ENCODE peak calls at places on chromosomes 11 and 22, in five cellular contexts. One of them, this sample, is unnamed.

GRCh38 chr22:42562282-42562681 is 8.5 kb downstream of the SERHL2 start:
- DNase-seq in kidney: no peak
- DNase-seq in colonic mucosa: peak; percentile 40
- DNase-seq in IMR-90: no peak
- DNase-seq in Panc1: no peak
- DNase-seq in this sample: no peak

GRCh38 chr22:25908212-25908611 is 166.2 kb downstream of the MYO18B start:
- DNase-seq in colonic mucosa: no peak
- DNase-seq in IMR-90: no peak
- DNase-seq in Panc1: no peak
- DNase-seq in kidney: no peak
- DNase-seq in this sample: no peak

GRCh38 chr11:65116370-65117205 is 913 bp downstream of the ZNHIT2 start:
- DNase-seq in IMR-90: peak; percentile 72
- DNase-seq in Panc1: no peak
- DNase-seq in colonic mucosa: peak; percentile 35
- DNase-seq in kidney: peak; percentile 88
- DNase-seq in this sample: peak; percentile 91

GRCh38 chr11:32002311-32002710 is 88.6 kb upstream of the RCN1 start:
- DNase-seq in kidney: no peak
- DNase-seq in Panc1: no peak
- DNase-seq in IMR-90: no peak
- DNase-seq in colonic mucosa: no peak
- DNase-seq in this sample: no peak

GRCh38 chr11:19644316-19644715 is 68.3 kb upstream of the NAV2 start:
- DNase-seq in kidney: no peak
- DNase-seq in IMR-90: no peak
- DNase-seq in colonic mucosa: no peak
- DNase-seq in Panc1: no peak
- DNase-seq in this sample: no peak

GRCh38 chr11:69134957-69135356 is 20.8 kb upstream of the SMIM38 start:
- DNase-seq in IMR-90: no peak
- DNase-seq in kidney: peak; percentile 39
- DNase-seq in Panc1: no peak
- DNase-seq in colonic mucosa: no peak
- DNase-seq in this sample: no peak

GRCh38 chr22:29753808-29754657 is 12.8 kb downstream of the ZMAT5 start:
- DNase-seq in Panc1: no peak
- DNase-seq in colonic mucosa: no peak
- DNase-seq in kidney: no peak
- DNase-seq in IMR-90: no peak
- DNase-seq in this sample: no peak

GRCh38 chr11:46452918-46453517 is 61.4 kb upstream of the CHRM4 start:
- DNase-seq in kidney: no peak
- DNase-seq in IMR-90: no peak
- DNase-seq in Panc1: no peak
- DNase-seq in colonic mucosa: no peak
- DNase-seq in this sample: no peak

GRCh38 chr22:45291931-45292290 is 7.2 kb downstream of the UPK3A start:
- DNase-seq in colonic mucosa: no peak
- DNase-seq in kidney: no peak
- DNase-seq in Panc1: no peak
- DNase-seq in IMR-90: no peak
- DNase-seq in this sample: no peak

GRCh38 chr11:28674432-28675076 is 566.4 kb downstream of the METTL15 start:
- DNase-seq in IMR-90: peak; percentile 67
- DNase-seq in kidney: peak; percentile 37
- DNase-seq in colonic mucosa: no peak
- DNase-seq in Panc1: no peak
- DNase-seq in this sample: no peak

GRCh38 chr11:128323381-128323780 is 264.0 kb downstream of the ETS1 start:
- DNase-seq in IMR-90: peak; percentile 48
- DNase-seq in colonic mucosa: no peak
- DNase-seq in kidney: no peak
- DNase-seq in Panc1: no peak
- DNase-seq in this sample: no peak

GRCh38 chr11:28420099-28420498 is 311.9 kb downstream of the METTL15 start:
- DNase-seq in Panc1: no peak
- DNase-seq in colonic mucosa: no peak
- DNase-seq in kidney: no peak
- DNase-seq in IMR-90: no peak
- DNase-seq in this sample: no peak

DNA sequence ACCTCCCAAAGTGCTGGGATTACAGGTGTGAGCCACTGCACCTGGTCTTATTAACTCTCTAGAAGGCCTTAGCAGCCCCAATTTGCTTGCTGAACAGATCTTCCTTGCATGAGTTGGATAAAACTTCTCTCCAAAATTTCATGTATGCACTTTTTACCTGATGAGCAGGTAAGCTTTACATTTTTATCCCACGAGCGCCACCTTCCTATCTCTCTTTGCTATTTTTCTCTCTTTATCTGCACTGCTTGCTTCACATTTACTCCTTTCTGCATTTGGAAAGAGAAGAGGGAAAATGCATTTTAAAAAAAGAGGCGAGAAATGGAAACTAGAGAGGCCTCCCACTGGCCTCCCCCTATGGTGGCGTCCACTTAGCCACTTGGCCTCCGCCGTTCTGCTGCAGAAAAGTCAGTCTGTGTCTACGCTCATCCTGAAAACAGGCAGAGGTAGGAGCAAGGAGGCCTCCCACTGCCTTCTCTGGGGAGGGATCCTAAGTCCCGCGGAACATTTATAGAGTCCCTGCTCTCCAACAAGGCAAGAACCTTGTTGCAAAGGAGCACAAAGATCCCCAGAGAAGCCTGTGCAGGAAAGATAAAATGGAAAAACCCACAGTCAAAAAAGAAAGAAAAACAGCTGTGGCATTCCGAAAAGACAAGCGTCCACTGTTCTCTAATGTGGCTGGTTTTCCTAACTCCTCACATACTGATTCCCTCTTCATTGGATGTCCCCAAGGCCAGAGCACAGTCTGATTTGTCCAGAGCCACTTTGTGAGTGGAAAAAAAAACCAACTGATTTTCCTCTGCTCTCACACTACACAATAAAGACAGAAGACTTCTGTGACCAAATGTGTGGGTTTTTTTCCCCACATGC is 62.2 kb upstream of the INCENP start:
- DNase-seq in Panc1: no peak
- DNase-seq in colonic mucosa: no peak
- DNase-seq in IMR-90: no peak
- DNase-seq in kidney: no peak
- DNase-seq in this sample: no peak
- TF ChIP-seq CTCF in Panc1: no peak
- TF ChIP-seq CTCF in colonic mucosa: peak; percentile 31
- TF ChIP-seq CTCF in IMR-90: no peak
- TF ChIP-seq CTCF in kidney: peak; percentile 5
- TF ChIP-seq CTCF in this sample: peak; percentile 52

GRCh38 chr11:126498281-126498680 is 142.8 kb downstream of the ST3GAL4 start:
- DNase-seq in colonic mucosa: no peak
- DNase-seq in IMR-90: no peak
- DNase-seq in Panc1: no peak
- DNase-seq in kidney: no peak
- DNase-seq in this sample: no peak
- TF ChIP-seq CTCF in colonic mucosa: no peak
- TF ChIP-seq CTCF in IMR-90: no peak
- TF ChIP-seq CTCF in Panc1: no peak
- TF ChIP-seq CTCF in kidney: no peak
- TF ChIP-seq CTCF in this sample: no peak

DNA sequence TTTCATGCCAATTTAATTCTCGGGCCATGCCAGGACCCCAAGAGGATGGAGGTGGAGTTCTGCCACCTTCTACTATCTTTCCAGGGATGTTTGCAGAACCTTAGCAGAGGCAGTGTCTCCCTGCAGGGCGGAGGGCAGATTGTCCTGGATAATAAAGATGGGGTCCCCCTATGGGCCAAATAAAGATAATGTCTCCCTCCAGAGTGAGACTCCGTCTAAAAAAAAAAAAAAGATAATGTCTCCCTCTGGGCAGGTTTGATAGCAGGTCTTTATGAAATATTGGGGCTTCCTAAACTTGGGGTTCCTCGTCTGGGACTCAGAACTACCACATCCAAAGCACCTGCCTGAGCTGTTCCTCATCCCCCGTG is 27.2 kb upstream of the SYT8 start:
- DNase-seq in Panc1: no peak
- DNase-seq in kidney: no peak
- DNase-seq in IMR-90: no peak
- DNase-seq in colonic mucosa: no peak
- DNase-seq in this sample: no peak
- TF ChIP-seq CTCF in Panc1: no peak
- TF ChIP-seq CTCF in kidney: no peak
- TF ChIP-seq CTCF in IMR-90: no peak
- TF ChIP-seq CTCF in colonic mucosa: no peak
- TF ChIP-seq CTCF in this sample: no peak

DNA sequence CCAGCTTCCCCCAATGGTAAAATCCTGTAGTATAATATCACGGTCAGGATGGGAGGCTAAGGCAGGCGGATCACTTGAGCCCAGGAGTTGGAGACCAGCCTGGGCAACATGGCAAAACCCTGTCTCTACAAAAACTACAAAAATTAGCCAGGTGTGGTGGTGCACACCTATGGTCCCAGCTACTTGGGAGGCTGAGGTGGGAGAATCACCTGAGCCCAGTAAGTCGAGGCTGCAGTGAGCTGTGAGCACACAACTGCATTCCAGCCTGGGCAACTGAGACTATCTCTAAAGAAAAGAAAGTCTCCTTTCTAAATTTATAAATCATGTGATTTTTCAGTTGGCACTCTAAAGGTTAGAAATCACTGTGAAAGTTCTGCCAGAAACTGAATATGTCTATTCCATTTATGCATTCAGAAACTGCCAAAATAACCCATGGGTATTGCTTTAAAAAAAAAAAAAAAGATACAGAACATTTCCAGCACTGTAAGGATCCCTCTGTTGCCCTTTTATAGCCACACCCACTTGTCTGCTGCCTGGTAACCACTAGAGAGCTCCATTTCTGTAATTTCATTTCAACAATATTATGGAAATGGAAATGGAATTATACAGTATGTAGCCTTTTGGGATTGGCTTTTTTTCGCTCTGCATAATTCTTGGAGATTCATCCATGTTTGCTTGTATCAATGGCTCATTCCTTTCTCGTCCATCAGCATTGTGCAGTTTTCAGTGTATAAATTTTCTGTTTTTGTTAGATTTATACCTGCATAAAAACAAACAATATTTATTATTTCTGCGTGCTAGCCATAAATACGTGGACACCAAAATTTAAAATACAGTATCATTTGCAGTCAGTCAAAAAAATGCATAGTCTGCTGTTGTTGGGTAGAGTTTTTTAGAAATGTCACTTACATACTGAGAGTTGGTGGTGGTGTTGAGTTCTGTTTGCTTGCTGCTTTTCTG is 9.4 kb downstream of the CDC45 start:
- DNase-seq in kidney: no peak
- DNase-seq in IMR-90: peak; percentile 23
- DNase-seq in Panc1: no peak
- DNase-seq in colonic mucosa: no peak
- DNase-seq in this sample: no peak
- TF ChIP-seq CTCF in kidney: no peak
- TF ChIP-seq CTCF in IMR-90: peak; percentile 12
- TF ChIP-seq CTCF in Panc1: no peak
- TF ChIP-seq CTCF in colonic mucosa: no peak
- TF ChIP-seq CTCF in this sample: peak; percentile 66

DNA sequence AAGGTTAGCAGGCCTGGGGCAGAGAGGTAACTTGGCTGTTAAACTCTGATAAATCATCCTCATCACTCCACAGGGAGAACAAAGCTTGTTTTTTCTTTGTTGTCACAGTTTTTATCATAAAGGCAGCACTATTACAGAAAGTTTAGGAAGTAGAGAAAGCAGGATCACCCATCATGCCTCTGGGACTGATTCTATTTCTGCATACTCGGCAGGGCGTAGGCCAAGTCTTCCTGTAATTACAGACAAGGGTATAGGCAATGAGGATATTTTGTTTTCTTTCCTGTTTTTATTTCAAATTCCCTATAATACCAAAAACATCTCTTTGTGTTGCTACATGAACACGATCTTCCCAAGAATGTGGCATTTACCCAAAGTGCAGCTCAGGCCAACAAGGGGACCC is 88.1 kb upstream of the PRDM11 start:
- DNase-seq in colonic mucosa: no peak
- DNase-seq in IMR-90: no peak
- DNase-seq in Panc1: no peak
- DNase-seq in kidney: no peak
- DNase-seq in this sample: no peak
- TF ChIP-seq CTCF in colonic mucosa: no peak
- TF ChIP-seq CTCF in IMR-90: no peak
- TF ChIP-seq CTCF in Panc1: no peak
- TF ChIP-seq CTCF in kidney: no peak
- TF ChIP-seq CTCF in this sample: no peak

DNA sequence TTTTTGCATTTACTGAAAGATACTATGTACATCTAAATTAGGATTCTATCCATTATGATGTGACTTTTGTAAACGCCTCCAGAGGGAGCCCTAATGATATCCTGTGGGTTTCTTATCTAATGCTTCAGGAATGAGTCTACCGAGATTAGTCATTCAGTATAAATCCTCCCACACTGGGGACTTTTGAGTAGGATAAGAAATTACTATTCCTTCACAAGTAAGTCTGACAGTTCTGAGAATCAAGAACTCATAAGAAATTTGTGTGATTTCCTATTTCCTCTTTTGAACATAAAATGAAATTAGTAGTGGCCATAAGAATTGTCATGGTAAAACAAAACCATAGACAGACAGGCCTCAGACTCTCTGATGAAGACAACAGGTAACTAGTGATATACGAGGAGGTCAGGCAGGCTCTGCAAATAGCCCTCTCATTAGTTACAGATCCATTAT is 10.0 kb upstream of the OR5M1 start:
- DNase-seq in colonic mucosa: peak; percentile 27
- DNase-seq in kidney: no peak
- DNase-seq in Panc1: peak; percentile 27
- DNase-seq in IMR-90: peak; percentile 34
- DNase-seq in this sample: no peak
- TF ChIP-seq CTCF in colonic mucosa: peak; percentile 42
- TF ChIP-seq CTCF in kidney: peak; percentile 34
- TF ChIP-seq CTCF in Panc1: peak; percentile 45
- TF ChIP-seq CTCF in IMR-90: peak; percentile 58
- TF ChIP-seq CTCF in this sample: peak; percentile 73

This sample was measured in chondrocyte.